ENCODE peak calls at places on chromosome 1, in seven cellular contexts. L, Q, G, A, B, Z and E are unnamed samples.
A peak's percentile ranks its signal among the peaks of the same experiment; 100 is the strongest.

GRCh38 chr1:85087659-85088407 is 39.5 kb upstream of the MCOLN3 start:
- DNase-seq in Z (no peak), L (no peak), A (no peak), B (no peak), Q (no peak), G (no peak), E (no peak)

GRCh38 chr1:161820914-161821313 is 54.8 kb downstream of the ATF6 start:
- DNase-seq in Q (no peak), A (no peak), Z (no peak), L (no peak), G (no peak), B (no peak), E (no peak)

GRCh38 chr1:186761358-186761757 is 67.4 kb upstream of the PLA2G4A start:
- DNase-seq in L (no peak), A (no peak), G (no peak), B (no peak), Q (no peak), Z (no peak), E (no peak)

GRCh38 chr1:10508511-10508951 is 33.8 kb downstream of the PEX14 start:
- DNase-seq in G (no peak), Q (no peak), Z (no peak), B (no peak), L (no peak), A (no peak), E (no peak)

GRCh38 chr1:39107891-39108290 is 81.7 kb downstream of the NDUFS5 start:
- DNase-seq in Q (peak; percentile 57), B (peak; percentile 30), G (no peak), L (peak; percentile 77), Z (no peak), A (no peak), E (no peak)

GRCh38 chr1:107480548-107480947 is 339.7 kb downstream of the NTNG1 start:
- DNase-seq in Q (peak; percentile 31), G (no peak), L (no peak), A (peak; percentile 3), Z (no peak), B (no peak), E (peak; percentile 5)

GRCh38 chr1:204377800-204378608 is 18.3 kb upstream of the PLEKHA6 start:
- DNase-seq in G (no peak), B (no peak), L (no peak), Z (peak; percentile 27), Q (no peak), A (no peak), E (peak; percentile 21)

GRCh38 chr1:176843352-176844297 is 320.9 kb downstream of the ASTN1 start:
- DNase-seq in A (peak; percentile 9), B (peak; percentile 80), L (no peak), G (peak; percentile 52), Q (peak; percentile 40), Z (no peak), E (peak; percentile 52)

GRCh38 chr1:246425139-246425794 is 81.8 kb downstream of the SMYD3 start:
- DNase-seq in A (no peak), Q (no peak), L (no peak), G (no peak), Z (no peak), B (no peak), E (peak; percentile 20)

GRCh38 chr1:158830904-158831507 is at the start of gene MNDA:
- DNase-seq in G (no peak), A (no peak), Z (no peak), L (no peak), B (no peak), Q (peak; percentile 51), E (no peak)